ENCODE peak calls at places on chromosomes 5 and 9, in four cellular contexts. V, Q, F and X are unnamed samples.
A peak's percentile ranks its signal among the peaks of the same experiment; 100 is the strongest.

GRCh38 chr9:134564431-134565170 is 77.0 kb upstream of the COL5A1 start:
- DNase-seq in V (no peak), Q (no peak), F (no peak), X (no peak)

GRCh38 chr5:144035341-144035740 is 135.1 kb downstream of the YIPF5 start:
- DNase-seq in V (no peak), Q (no peak), F (no peak), X (no peak)

GRCh38 chr5:54862036-54862435 is 123.4 kb downstream of the ESM1 start:
- DNase-seq in V (no peak), Q (no peak), F (no peak), X (no peak)

GRCh38 chr5:35803221-35803651 is 53.5 kb upstream of the IL7R start:
- DNase-seq in V (no peak), Q (no peak), F (no peak), X (no peak)

GRCh38 chr5:143051244-143052058 is 281.3 kb downstream of the ARHGAP26 start:
- DNase-seq in V (no peak), Q (peak; percentile 78), F (no peak), X (no peak)

GRCh38 chr9:16708638-16709435 is 161.6 kb downstream of the BNC2 start:
- DNase-seq in V (no peak), Q (no peak), F (no peak), X (no peak)

GRCh38 chr5:149240354-149240998 is 31.2 kb upstream of the AFAP1L1 start:
- DNase-seq in V (no peak), Q (no peak), F (no peak), X (no peak)

GRCh38 chr9:84828101-84828500 is 158.6 kb downstream of the NTRK2 start:
- DNase-seq in V (no peak), Q (no peak), F (no peak), X (no peak)

GRCh38 chr5:175920506-175920865 is 47.6 kb downstream of the THOC3 start:
- DNase-seq in V (no peak), Q (no peak), F (no peak), X (no peak)

GRCh38 chr5:126597156-126597555 is 2.1 kb upstream of the ALDH7A1 start:
- DNase-seq in V (no peak), Q (peak; percentile 83), F (no peak), X (no peak)

GRCh38 chr9:15243086-15243485 is 63.9 kb downstream of the TTC39B start:
- DNase-seq in V (no peak), Q (no peak), F (no peak), X (no peak)

GRCh38 chr5:93570294-93571110 is 10.5 kb downstream of the NR2F1-AS1 start:
- DNase-seq in V (no peak), Q (no peak), F (no peak), X (no peak)

GRCh38 chr9:101333923-101334702 is 50.7 kb downstream of the BAAT start:
- DNase-seq in V (no peak), Q (no peak), F (no peak), X (no peak)

GRCh38 chr5:171308453-171309275 is at the start of gene TLX3:
- DNase-seq in V (peak; percentile 73), Q (no peak), F (no peak), X (no peak)

GRCh38 chr9:122403381-122404002 is 32.7 kb downstream of the PTGS1 start:
- DNase-seq in V (no peak), Q (no peak), F (no peak), X (no peak)

GRCh38 chr5:5492087-5492933 is 69.8 kb downstream of the ICE1 start:
- DNase-seq in V (no peak), Q (peak; percentile 54), F (no peak), X (peak; percentile 23)

GRCh38 chr9:87959916-87960581 is 14.3 kb downstream of the CDK20 start:
- DNase-seq in V (no peak), Q (no peak), F (no peak), X (no peak)

GRCh38 chr5:139236479-139236878 is 38.3 kb upstream of the SIL1 start:
- DNase-seq in V (no peak), Q (no peak), F (no peak), X (no peak)

GRCh38 chr5:179323026-179323571 is 22.2 kb downstream of the ADAMTS2 start:
- DNase-seq in V (no peak), Q (no peak), F (no peak), X (no peak)

GRCh38 chr5:179805529-179806249 is 977 bp downstream of the MGAT4B start:
- DNase-seq in V (no peak), Q (no peak), F (peak; percentile 78), X (peak; percentile 83)

GRCh38 chr9:72726951-72727350 is 205.5 kb downstream of the TMC1 start:
- DNase-seq in V (no peak), Q (no peak), F (no peak), X (no peak)

GRCh38 chr5:65100846-65101678 is 332.3 kb downstream of the CWC27 start:
- DNase-seq in V (peak; percentile 29), Q (peak; percentile 66), F (no peak), X (no peak)

GRCh38 chr5:124025306-124025705 is 513.3 kb downstream of the CSNK1G3 start:
- DNase-seq in V (peak; percentile 23), Q (no peak), F (no peak), X (no peak)

GRCh38 chr5:175597718-175598117 is 60.2 kb upstream of the HRH2 start:
- DNase-seq in V (no peak), Q (no peak), F (no peak), X (no peak)

GRCh38 chr5:170722316-170722715 is 61.2 kb upstream of the GABRP start:
- DNase-seq in V (no peak), Q (no peak), F (no peak), X (no peak)

GRCh38 chr9:93859431-93860215 is 95.5 kb downstream of the BARX1 start:
- DNase-seq in V (no peak), Q (no peak), F (no peak), X (no peak)

GRCh38 chr9:109476781-109477268 is 21.3 kb downstream of the PTPN3 start:
- DNase-seq in V (no peak), Q (peak; percentile 23), F (no peak), X (no peak)

GRCh38 chr9:135678236-135679017 is 15.3 kb downstream of the LCN9 start:
- DNase-seq in V (no peak), Q (no peak), F (no peak), X (no peak)

GRCh38 chr9:14021871-14022525 is 291.9 kb downstream of the NFIB start:
- DNase-seq in V (no peak), Q (no peak), F (no peak), X (no peak)

GRCh38 chr5:59724482-59725392 is 168.8 kb downstream of the PDE4D start:
- DNase-seq in V (no peak), Q (peak; percentile 15), F (peak; percentile 1), X (no peak)

GRCh38 chr9:37650299-37650872 is 368 bp upstream of the FRMPD1 start:
- DNase-seq in V (no peak), Q (no peak), F (no peak), X (no peak)

GRCh38 chr5:11302663-11303062 is 541.6 kb upstream of the DAP start:
- DNase-seq in V (no peak), Q (no peak), F (no peak), X (no peak)
- TF ChIP-seq POLR2AphosphoS5 in V (no peak), Q (no peak), F (no peak), X (no peak)

GRCh38 chr9:137306546-137307254 is 4.6 kb upstream of the NRARP start:
- DNase-seq in V (no peak), Q (no peak), F (no peak), X (no peak)

GRCh38 chr9:137307255-137308101 is 5.4 kb upstream of the NRARP start:
- DNase-seq in V (no peak), Q (no peak), F (peak; percentile 33), X (no peak)

GRCh38 chr9:137305060-137305787 is 3.2 kb upstream of the NRARP start:
- DNase-seq in V (no peak), Q (no peak), F (peak; percentile 69), X (no peak)

GRCh38 chr9:137304383-137305059 is 2.5 kb upstream of the NRARP start:
- DNase-seq in V (no peak), Q (no peak), F (no peak), X (no peak)

DNA sequence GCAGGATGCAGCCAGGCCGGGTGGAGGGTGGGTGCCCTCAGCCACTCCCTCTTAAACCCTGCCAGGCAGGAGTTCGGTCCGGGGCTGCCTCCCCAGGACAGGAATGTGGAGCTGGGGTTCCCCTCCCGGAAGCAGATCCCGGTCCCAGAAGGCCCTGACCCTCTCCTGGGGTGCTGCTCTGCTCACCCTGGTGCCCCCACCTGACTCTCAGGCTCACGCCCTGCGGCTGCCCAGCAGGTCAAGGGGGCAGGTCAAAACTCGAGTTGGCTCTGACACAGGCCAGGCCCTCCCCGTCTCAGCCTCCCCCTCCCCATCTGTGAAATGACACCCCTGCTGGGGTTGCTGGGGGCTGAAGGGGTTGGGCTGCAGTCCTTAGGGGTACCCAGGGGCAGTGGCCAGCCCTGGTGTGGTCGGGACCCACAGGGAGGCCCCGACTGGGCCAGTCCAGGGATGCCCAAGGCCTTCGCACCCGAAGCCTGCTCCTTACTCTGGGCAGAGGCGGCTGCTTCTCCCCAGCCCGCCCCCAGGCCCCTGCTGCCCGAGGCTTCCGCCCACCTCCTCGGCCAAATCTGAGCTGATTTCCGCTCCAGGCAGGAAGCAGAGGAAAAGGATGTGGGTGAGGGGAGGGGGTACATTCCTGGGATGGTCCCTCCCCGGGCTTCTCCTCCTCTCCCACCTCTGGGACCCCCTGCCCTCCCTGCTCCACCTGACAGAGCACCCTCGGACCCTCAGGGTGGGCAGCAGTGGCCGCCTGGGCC is 3.9 kb upstream of the NRARP start:
- DNase-seq in V (no peak), Q (no peak), F (no peak), X (no peak)
- TF ChIP-seq POLR2A in V (no peak), Q (no peak), F (no peak), X (no peak)

DNA sequence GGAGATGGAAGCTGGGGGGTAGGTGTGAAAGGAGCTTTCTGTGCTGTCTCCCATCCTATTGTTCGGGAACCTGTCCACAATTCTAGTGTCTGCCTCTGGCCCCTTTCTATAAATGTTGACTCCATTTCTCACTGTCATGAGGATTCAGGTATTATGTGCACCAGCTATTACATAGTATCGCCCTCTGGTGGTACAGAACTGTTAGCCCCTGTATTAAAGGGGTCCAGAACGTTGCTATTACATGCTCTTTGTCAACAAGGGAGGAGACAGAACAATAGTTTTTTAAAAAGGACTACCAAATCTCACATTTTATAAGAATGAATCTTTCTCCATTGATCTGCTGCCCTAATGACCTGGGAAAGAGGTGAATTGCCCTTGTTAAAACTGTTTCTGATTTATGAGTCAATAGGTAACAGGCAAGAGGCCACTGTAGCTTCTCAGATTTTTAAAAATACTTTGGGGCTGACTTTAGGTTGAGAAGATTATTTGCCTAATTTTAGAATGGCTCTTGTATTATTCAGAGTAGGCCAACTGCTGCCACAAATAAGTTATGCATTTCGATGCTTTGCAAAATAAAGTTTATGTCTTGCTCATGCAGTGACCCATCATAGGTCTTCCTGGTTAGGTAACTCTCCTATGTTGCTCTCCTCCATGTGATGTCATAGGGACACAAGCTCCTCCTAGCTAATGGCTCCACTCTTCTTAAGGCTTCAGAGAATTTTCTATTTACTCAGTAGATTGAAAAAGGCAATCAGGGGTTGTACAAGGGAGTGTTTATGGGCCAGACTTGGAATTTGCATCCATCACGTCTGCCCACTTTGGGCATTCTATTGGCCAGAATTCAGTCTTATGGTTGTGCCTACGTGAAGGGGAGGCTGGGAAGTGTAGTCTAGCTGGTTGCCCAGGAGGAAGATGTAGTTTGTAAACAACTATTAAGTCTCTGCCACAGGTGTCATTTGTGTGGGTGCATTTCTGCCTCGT is 20.8 kb downstream of the DCANP1 start:
- DNase-seq in V (no peak), Q (peak; percentile 66), F (peak; percentile 43), X (no peak)
- TF ChIP-seq TAF1 in V (no peak), Q (no peak), F (no peak), X (no peak)

GRCh38 chr5:75992677-75993582 is 90.3 kb upstream of the SV2C start:
- DNase-seq in V (no peak), Q (no peak), F (no peak), X (no peak)
- TF ChIP-seq POLR2AphosphoS5 in V (no peak), Q (no peak), F (no peak), X (no peak)

GRCh38 chr9:129900263-129901041 is 65.2 kb downstream of the USP20 start:
- DNase-seq in V (no peak), Q (no peak), F (no peak), X (peak; percentile 55)
- TF ChIP-seq POLR2A in V (no peak), Q (no peak), F (no peak), X (no peak)